ENCODE peak calls at places on chromosomes 4 and X, in five cellular contexts. V, M, J, H and L are unnamed samples.

GRCh38 chrX:24173115-24173847 is 23.8 kb downstream of the ZFX start:
- DNase-seq in J (no peak), M (no peak), H (no peak), V (no peak), L (no peak)

GRCh38 chrX:85052207-85052606 is 48.5 kb downstream of the APOOL start:
- DNase-seq in M (peak), V (peak), J (no peak), H (no peak), L (no peak)

GRCh38 chr4:15303052-15303641 is 124.7 kb upstream of the C1QTNF7 start:
- DNase-seq in J (no peak), V (peak), H (no peak), M (no peak), L (no peak)

GRCh38 chr4:114040319-114041116 is 61.1 kb upstream of the ARSJ start:
- DNase-seq in H (no peak), J (no peak), V (peak), M (no peak), L (no peak)

GRCh38 chrX:94645727-94646126 is 971.7 kb downstream of the FAM133A start:
- DNase-seq in M (no peak), V (no peak), J (no peak), H (no peak), L (no peak)

GRCh38 chr4:35229021-35229420 is 1015.3 kb downstream of the ARAP2 start:
- DNase-seq in M (no peak), J (no peak), H (no peak), V (no peak), L (no peak)

GRCh38 chrX:127207326-127207725 is 387.8 kb downstream of the PRR32 start:
- DNase-seq in J (no peak), V (no peak), M (no peak), H (no peak), L (no peak)

GRCh38 chr4:145496292-145496691 is 14.6 kb downstream of the SMAD1 start:
- DNase-seq in V (no peak), J (no peak), H (no peak), M (no peak), L (no peak)

GRCh38 chr4:58761563-58761962 is 1651.4 kb upstream of the IGFBP7 start:
- DNase-seq in J (no peak), M (no peak), H (no peak), V (no peak), L (no peak)

GRCh38 chr4:123244233-123244632 is 152.4 kb upstream of the SPRY1 start:
- DNase-seq in M (no peak), V (no peak), J (no peak), H (no peak), L (no peak)

GRCh38 chr4:153292897-153293674 is 51.4 kb upstream of the MND1 start:
- DNase-seq in V (no peak), J (no peak), M (no peak), H (no peak), L (no peak)

GRCh38 chrX:10656214-10656613 is 35.8 kb upstream of the MID1 start:
- DNase-seq in M (no peak), H (no peak), J (no peak), V (no peak), L (peak)

GRCh38 chr4:38688676-38689355 is 24.8 kb downstream of the KLF3 start:
- DNase-seq in J (no peak), M (no peak), H (no peak), V (peak), L (no peak)

GRCh38 chrX:101619336-101619735 is 1.5 kb upstream of the ARMCX6 start:
- DNase-seq in V (peak), H (no peak), J (peak), M (no peak), L (peak)

GRCh38 chr4:16472537-16472936 is 246.3 kb upstream of the TAPT1 start:
- DNase-seq in J (no peak), H (no peak), V (no peak), M (no peak), L (no peak)

GRCh38 chr4:18689308-18689915 is 667.9 kb upstream of the LCORL start:
- DNase-seq in J (no peak), V (peak), M (peak), H (peak), L (peak)